ENCODE peak calls at places on chromosomes 16 and 17, in five cellular contexts. One of them, this sample, is unnamed.

GRCh38 chr17:74922694-74923537 is at the start of gene USH1G:
- DNase-seq in esophagus squamous epithelium: no peak
- DNase-seq in WERI-Rb-1: peak
- DNase-seq in BJ: no peak
- DNase-seq in NB4: peak
- DNase-seq in this sample: no peak

GRCh38 chr16:5447734-5448133 is 350.1 kb upstream of the EEF2KMT start:
- DNase-seq in WERI-Rb-1: no peak
- DNase-seq in esophagus squamous epithelium: no peak
- DNase-seq in BJ: no peak
- DNase-seq in NB4: peak
- DNase-seq in this sample: no peak

GRCh38 chr16:59697236-59697635 is 963.1 kb upstream of the GOT2 start:
- DNase-seq in esophagus squamous epithelium: no peak
- DNase-seq in WERI-Rb-1: no peak
- DNase-seq in NB4: no peak
- DNase-seq in BJ: no peak
- DNase-seq in this sample: no peak

GRCh38 chr17:15270628-15271381 is 5.7 kb upstream of the PMP22 start:
- DNase-seq in esophagus squamous epithelium: no peak
- DNase-seq in WERI-Rb-1: no peak
- DNase-seq in NB4: no peak
- DNase-seq in BJ: no peak
- DNase-seq in this sample: no peak

GRCh38 chr16:14476183-14476582 is 153.9 kb downstream of the PARN start:
- DNase-seq in WERI-Rb-1: no peak
- DNase-seq in esophagus squamous epithelium: no peak
- DNase-seq in BJ: no peak
- DNase-seq in NB4: no peak
- DNase-seq in this sample: no peak

GRCh38 chr16:53741546-53741945 is 37.6 kb downstream of the FTO start:
- DNase-seq in WERI-Rb-1: no peak
- DNase-seq in BJ: no peak
- DNase-seq in NB4: no peak
- DNase-seq in esophagus squamous epithelium: no peak
- DNase-seq in this sample: no peak

GRCh38 chr16:54284319-54284930 is 2.2 kb downstream of the IRX3 start:
- DNase-seq in WERI-Rb-1: peak
- DNase-seq in esophagus squamous epithelium: no peak
- DNase-seq in BJ: no peak
- DNase-seq in NB4: peak
- DNase-seq in this sample: no peak

GRCh38 chr16:57823836-57824235 is 21.5 kb upstream of the KIFC3 start:
- DNase-seq in WERI-Rb-1: no peak
- DNase-seq in NB4: no peak
- DNase-seq in BJ: no peak
- DNase-seq in esophagus squamous epithelium: no peak
- DNase-seq in this sample: no peak

GRCh38 chr16:25006504-25007055 is 8.6 kb downstream of the ARHGAP17 start:
- DNase-seq in NB4: peak
- DNase-seq in WERI-Rb-1: no peak
- DNase-seq in esophagus squamous epithelium: no peak
- DNase-seq in BJ: no peak
- DNase-seq in this sample: no peak

GRCh38 chr17:15453782-15454181 is 13.6 kb downstream of the CDRT4 start:
- DNase-seq in NB4: no peak
- DNase-seq in WERI-Rb-1: no peak
- DNase-seq in esophagus squamous epithelium: no peak
- DNase-seq in BJ: no peak
- DNase-seq in this sample: no peak

GRCh38 chr17:69593351-69593715 is 178.8 kb downstream of the MAP2K6 start:
- DNase-seq in esophagus squamous epithelium: no peak
- DNase-seq in BJ: no peak
- DNase-seq in WERI-Rb-1: no peak
- DNase-seq in NB4: no peak
- DNase-seq in this sample: no peak

GRCh38 chr16:84379731-84380369 is 11.5 kb downstream of the ATP2C2 start:
- DNase-seq in WERI-Rb-1: no peak
- DNase-seq in NB4: no peak
- DNase-seq in BJ: no peak
- DNase-seq in esophagus squamous epithelium: no peak
- DNase-seq in this sample: no peak

GRCh38 chr17:61422116-61422799 is 22.6 kb downstream of the TBX2 start:
- DNase-seq in esophagus squamous epithelium: no peak
- DNase-seq in BJ: no peak
- DNase-seq in NB4: no peak
- DNase-seq in WERI-Rb-1: peak
- DNase-seq in this sample: no peak

GRCh38 chr17:38730526-38731379 is 612 bp downstream of the CISD3 start:
- DNase-seq in esophagus squamous epithelium: no peak
- DNase-seq in BJ: no peak
- DNase-seq in WERI-Rb-1: peak
- DNase-seq in NB4: peak
- DNase-seq in this sample: no peak

GRCh38 chr17:60158751-60159478 is 9.1 kb downstream of the CA4 start:
- DNase-seq in NB4: no peak
- DNase-seq in BJ: no peak
- DNase-seq in WERI-Rb-1: no peak
- DNase-seq in esophagus squamous epithelium: no peak
- DNase-seq in this sample: no peak

DNA sequence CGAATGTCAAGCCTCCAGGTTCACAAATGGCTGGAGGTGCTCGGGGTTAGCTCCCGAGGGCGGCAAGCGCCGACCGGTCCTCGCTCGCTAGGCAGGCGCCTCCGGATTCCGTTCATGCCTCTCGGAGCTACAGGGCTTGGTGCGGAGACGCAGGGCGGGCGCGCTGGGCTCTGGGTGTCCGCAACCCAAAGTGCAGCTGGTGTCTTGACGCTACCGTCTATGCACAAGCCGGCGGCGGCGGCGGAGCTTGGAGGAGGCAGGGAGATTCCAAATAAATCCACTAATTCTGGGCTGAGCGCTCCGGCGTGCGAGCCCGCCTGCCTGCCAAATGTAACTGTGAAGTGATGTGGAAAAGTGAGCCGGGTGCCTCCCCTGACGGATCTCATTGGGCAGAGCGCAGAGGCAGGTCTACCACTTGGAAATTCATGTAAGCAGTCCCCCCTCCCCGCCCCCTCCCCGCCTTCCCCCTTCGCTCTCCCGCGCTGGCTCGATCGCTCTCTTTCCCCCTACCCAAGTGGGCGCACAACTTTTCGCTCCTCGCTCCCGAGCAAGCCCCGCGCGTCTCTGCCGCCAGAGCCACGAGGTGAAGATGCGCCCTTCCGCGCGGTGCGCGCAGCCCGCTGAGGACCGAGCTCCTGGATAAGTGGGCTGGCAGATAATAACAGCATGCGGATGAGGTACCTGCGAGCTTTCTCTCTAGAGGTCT is at the start of gene CDH8:
- DNase-seq in esophagus squamous epithelium: no peak
- DNase-seq in BJ: no peak
- DNase-seq in NB4: no peak
- DNase-seq in WERI-Rb-1: no peak
- DNase-seq in this sample: no peak
- H3K4me3 ChIP-seq in esophagus squamous epithelium: peak
- H3K4me3 ChIP-seq in BJ: no peak
- H3K4me3 ChIP-seq in NB4: no peak
- H3K4me3 ChIP-seq in WERI-Rb-1: no peak
- H3K4me3 ChIP-seq in this sample: peak

GRCh38 chr17:1907818-1908698 is 78.3 kb downstream of the RPA1 start:
- DNase-seq in NB4: no peak
- DNase-seq in esophagus squamous epithelium: no peak
- DNase-seq in BJ: no peak
- DNase-seq in WERI-Rb-1: peak
- DNase-seq in this sample: no peak

GRCh38 chr17:1907216-1907631 is 77.4 kb downstream of the RPA1 start:
- DNase-seq in WERI-Rb-1: no peak
- DNase-seq in BJ: no peak
- DNase-seq in esophagus squamous epithelium: no peak
- DNase-seq in NB4: no peak
- DNase-seq in this sample: no peak

GRCh38 chr17:1906622-1907021 is 76.8 kb downstream of the RPA1 start:
- DNase-seq in NB4: no peak
- DNase-seq in BJ: no peak
- DNase-seq in WERI-Rb-1: peak
- DNase-seq in esophagus squamous epithelium: no peak
- DNase-seq in this sample: no peak

GRCh38 chr17:1909985-1910384 is 80.2 kb downstream of the RPA1 start:
- DNase-seq in esophagus squamous epithelium: no peak
- DNase-seq in BJ: no peak
- DNase-seq in NB4: no peak
- DNase-seq in WERI-Rb-1: no peak
- DNase-seq in this sample: no peak

GRCh38 chr17:1908699-1909309 is 79.0 kb downstream of the RPA1 start:
- DNase-seq in BJ: peak
- DNase-seq in WERI-Rb-1: peak
- DNase-seq in esophagus squamous epithelium: no peak
- DNase-seq in NB4: peak
- DNase-seq in this sample: peak
- H3K4me3 ChIP-seq in BJ: no peak
- H3K4me3 ChIP-seq in WERI-Rb-1: peak
- H3K4me3 ChIP-seq in esophagus squamous epithelium: peak
- H3K4me3 ChIP-seq in NB4: no peak
- H3K4me3 ChIP-seq in this sample: peak

GRCh38 chr17:68456529-68457167 is 648 bp downstream of the WIPI1 start:
- DNase-seq in esophagus squamous epithelium: no peak
- DNase-seq in WERI-Rb-1: peak
- DNase-seq in NB4: peak
- DNase-seq in BJ: peak
- DNase-seq in this sample: peak

GRCh38 chr17:68455756-68456528 is 1.4 kb downstream of the WIPI1 start:
- DNase-seq in BJ: peak
- DNase-seq in WERI-Rb-1: no peak
- DNase-seq in NB4: peak
- DNase-seq in esophagus squamous epithelium: no peak
- DNase-seq in this sample: peak

GRCh38 chr17:68452724-68453290 is 4.5 kb downstream of the WIPI1 start:
- DNase-seq in WERI-Rb-1: peak
- DNase-seq in BJ: no peak
- DNase-seq in esophagus squamous epithelium: no peak
- DNase-seq in NB4: no peak
- DNase-seq in this sample: no peak

GRCh38 chr17:68451650-68452354 is 5.5 kb downstream of the WIPI1 start:
- DNase-seq in NB4: no peak
- DNase-seq in BJ: no peak
- DNase-seq in WERI-Rb-1: no peak
- DNase-seq in esophagus squamous epithelium: no peak
- DNase-seq in this sample: no peak

GRCh38 chr17:68453991-68454665 is 3.2 kb downstream of the WIPI1 start:
- DNase-seq in esophagus squamous epithelium: no peak
- DNase-seq in BJ: no peak
- DNase-seq in WERI-Rb-1: no peak
- DNase-seq in NB4: no peak
- DNase-seq in this sample: no peak
- H3K4me3 ChIP-seq in esophagus squamous epithelium: no peak
- H3K4me3 ChIP-seq in BJ: no peak
- H3K4me3 ChIP-seq in WERI-Rb-1: no peak
- H3K4me3 ChIP-seq in NB4: no peak
- H3K4me3 ChIP-seq in this sample: no peak

GRCh38 chr17:29948460-29949185 is 7.2 kb downstream of the EFCAB5 start:
- DNase-seq in WERI-Rb-1: no peak
- DNase-seq in NB4: peak
- DNase-seq in BJ: no peak
- DNase-seq in esophagus squamous epithelium: no peak
- DNase-seq in this sample: no peak

GRCh38 chr17:29945281-29945680 is 3.8 kb downstream of the EFCAB5 start:
- DNase-seq in BJ: no peak
- DNase-seq in NB4: no peak
- DNase-seq in esophagus squamous epithelium: no peak
- DNase-seq in WERI-Rb-1: no peak
- DNase-seq in this sample: no peak

GRCh38 chr17:29954405-29954804 is 13.0 kb downstream of the EFCAB5 start:
- DNase-seq in WERI-Rb-1: no peak
- DNase-seq in esophagus squamous epithelium: no peak
- DNase-seq in BJ: no peak
- DNase-seq in NB4: peak
- DNase-seq in this sample: no peak

DNA sequence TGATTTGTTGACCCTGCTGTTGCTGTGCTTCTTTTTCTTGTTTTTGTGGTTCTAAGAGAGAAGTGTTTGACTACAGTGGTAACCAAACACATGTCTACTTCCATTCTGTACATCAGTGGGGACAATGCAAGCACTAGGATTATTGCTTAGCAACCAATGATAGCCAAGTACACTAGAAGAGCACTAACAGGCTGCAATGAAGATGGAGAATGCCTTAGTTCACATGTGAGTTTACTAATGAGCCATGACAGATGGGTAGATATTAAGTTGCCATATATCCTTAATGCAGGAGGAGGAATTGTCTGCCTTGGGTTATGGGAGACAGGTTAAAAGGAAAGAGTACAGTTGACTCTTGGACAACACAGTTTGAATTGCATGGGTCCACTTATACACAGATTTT is 8.3 kb downstream of the EFCAB5 start:
- DNase-seq in esophagus squamous epithelium: no peak
- DNase-seq in NB4: peak
- DNase-seq in WERI-Rb-1: no peak
- DNase-seq in BJ: no peak
- DNase-seq in this sample: no peak
- H3K4me3 ChIP-seq in esophagus squamous epithelium: no peak
- H3K4me3 ChIP-seq in NB4: no peak
- H3K4me3 ChIP-seq in WERI-Rb-1: no peak
- H3K4me3 ChIP-seq in BJ: no peak
- H3K4me3 ChIP-seq in this sample: no peak

DNA sequence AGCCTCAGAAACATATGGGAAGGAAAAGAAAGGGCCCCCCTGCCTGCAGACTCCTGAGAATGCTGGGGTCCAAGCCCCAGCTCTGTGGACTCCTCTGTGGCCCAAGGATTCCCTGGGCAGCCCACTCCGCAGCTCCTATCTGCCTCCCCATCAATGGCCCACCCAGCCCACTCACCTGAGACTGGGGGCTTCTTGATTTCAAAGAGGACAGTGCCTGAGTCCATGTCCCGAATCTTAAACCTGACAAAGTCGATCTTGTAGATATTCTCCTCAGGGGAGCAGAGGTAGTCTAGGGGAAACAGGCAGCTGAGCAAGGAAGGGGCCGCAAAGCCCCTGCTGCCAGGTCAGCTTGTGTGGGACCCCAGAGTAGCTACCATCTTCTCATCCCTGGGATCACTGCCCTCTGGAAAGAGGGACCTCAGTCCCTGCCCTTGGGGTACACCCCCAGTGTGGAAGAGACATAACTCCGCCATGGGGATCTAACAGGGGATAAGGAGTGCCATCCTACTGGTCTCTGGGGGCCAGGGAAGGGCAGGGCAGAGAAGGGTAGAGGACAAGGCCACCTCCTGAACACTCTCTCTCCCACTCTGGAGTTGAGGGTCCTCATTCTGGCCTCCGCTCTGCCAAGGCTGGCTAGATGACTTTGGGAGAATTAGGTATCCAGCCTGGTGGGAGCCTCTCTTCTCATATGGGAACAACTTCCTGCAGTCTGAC is 3.9 kb downstream of the UNC119 start:
- DNase-seq in BJ: no peak
- DNase-seq in WERI-Rb-1: no peak
- DNase-seq in NB4: no peak
- DNase-seq in esophagus squamous epithelium: no peak
- DNase-seq in this sample: no peak
- H3K4me3 ChIP-seq in BJ: no peak
- H3K4me3 ChIP-seq in WERI-Rb-1: no peak
- H3K4me3 ChIP-seq in NB4: no peak
- H3K4me3 ChIP-seq in esophagus squamous epithelium: no peak
- H3K4me3 ChIP-seq in this sample: no peak

GRCh38 chr16:56610609-56611111 is 2.3 kb downstream of the MT2A start:
- DNase-seq in BJ: no peak
- DNase-seq in NB4: no peak
- DNase-seq in esophagus squamous epithelium: no peak
- DNase-seq in WERI-Rb-1: no peak
- DNase-seq in this sample: no peak
- H3K4me3 ChIP-seq in BJ: peak
- H3K4me3 ChIP-seq in NB4: no peak
- H3K4me3 ChIP-seq in esophagus squamous epithelium: peak
- H3K4me3 ChIP-seq in WERI-Rb-1: no peak
- H3K4me3 ChIP-seq in this sample: no peak